ENCODE peak calls at places on chromosomes 1 and 21, in seven cellular contexts. E is thoracic aorta; I is GM10248; R is amniotic stem cell; N is CD8-positive, alpha-beta memory T cell; K is left ventricle myocardium superior; G is KBM-7. Y is an unnamed sample.

GRCh38 chr1:201562659-201563405 is 23.9 kb downstream of the NAV1 start:
- DNase-seq in R (peak), G (no peak), K (no peak), I (no peak), E (no peak), N (no peak), Y (peak)

GRCh38 chr1:209387969-209388329 is 195.6 kb upstream of the CAMK1G start:
- DNase-seq in G (no peak), R (no peak), I (no peak), E (no peak), K (no peak), N (no peak), Y (peak)

GRCh38 chr1:84247425-84248220 is 53.9 kb upstream of the SAMD13 start:
- DNase-seq in E (no peak), I (no peak), R (peak), N (no peak), G (no peak), K (no peak), Y (peak)

GRCh38 chr1:20551945-20552727 is at the start of gene FAM43B:
- DNase-seq in K (peak), I (no peak), N (no peak), R (no peak), G (no peak), E (no peak), Y (no peak)

GRCh38 chr1:219092206-219092605 is 81.5 kb upstream of the LYPLAL1 start:
- DNase-seq in K (no peak), N (no peak), E (no peak), G (no peak), R (no peak), I (no peak), Y (peak)

GRCh38 chr1:22239378-22239777 is 96.5 kb upstream of the WNT4 start:
- DNase-seq in K (no peak), I (no peak), R (no peak), N (no peak), E (no peak), G (no peak), Y (no peak)

GRCh38 chr1:89850844-89851410 is 30.1 kb downstream of the LRRC8D start:
- DNase-seq in G (no peak), I (no peak), K (no peak), E (no peak), N (no peak), R (no peak), Y (no peak)

GRCh38 chr21:36428789-36429671 is 43.8 kb downstream of the CHAF1B start:
- DNase-seq in G (peak), I (no peak), K (no peak), R (no peak), N (no peak), E (no peak), Y (no peak)

GRCh38 chr1:226889616-226890330 is 19.4 kb downstream of the PSEN2 start:
- DNase-seq in R (no peak), G (no peak), I (no peak), E (no peak), N (no peak), K (no peak), Y (no peak)

GRCh38 chr1:46174448-46175231 is at the start of gene TSPAN1:
- DNase-seq in E (no peak), K (peak), R (no peak), N (no peak), I (no peak), G (no peak), Y (peak)

GRCh38 chr1:211742272-211742671 is 66.9 kb upstream of the NEK2 start:
- DNase-seq in N (no peak), E (no peak), K (no peak), R (no peak), G (no peak), I (no peak), Y (no peak)

GRCh38 chr1:116763116-116763786 is 9.0 kb downstream of the CD2 start:
- DNase-seq in E (no peak), I (no peak), R (no peak), G (no peak), N (peak), K (no peak), Y (no peak)

GRCh38 chr21:15617968-15618367 is 111.8 kb upstream of the USP25 start:
- DNase-seq in E (no peak), I (no peak), N (no peak), G (no peak), R (no peak), K (no peak), Y (peak)

GRCh38 chr1:67001682-67002425 is 52.1 kb downstream of the SLC35D1 start:
- DNase-seq in R (no peak), E (no peak), I (no peak), G (peak), K (peak), N (no peak), Y (no peak)

GRCh38 chr1:192737311-192737710 is 71.5 kb upstream of the RGS2 start:
- DNase-seq in E (no peak), R (no peak), N (no peak), G (no peak), K (no peak), I (no peak), Y (no peak)

GRCh38 chr1:227316941-227317540 is 1.3 kb downstream of the CDC42BPA start:
- DNase-seq in N (no peak), R (no peak), I (no peak), K (no peak), E (no peak), G (peak), Y (peak)

GRCh38 chr1:56389813-56390539 is 189.4 kb downstream of the PLPP3 start:
- DNase-seq in G (no peak), E (no peak), R (no peak), N (no peak), K (no peak), I (no peak), Y (no peak)

GRCh38 chr1:11432526-11432925 is 46.4 kb upstream of the DISP3 start:
- DNase-seq in I (no peak), N (no peak), G (no peak), E (no peak), K (no peak), R (no peak), Y (no peak)

GRCh38 chr1:87044840-87045239 is 130.4 kb downstream of the HS2ST1 start:
- DNase-seq in K (no peak), R (no peak), E (no peak), N (peak), G (no peak), I (peak), Y (no peak)

GRCh38 chr1:72830606-72831390 is 548.5 kb upstream of the NEGR1 start:
- DNase-seq in R (no peak), N (no peak), I (no peak), E (no peak), G (no peak), K (no peak), Y (no peak)

GRCh38 chr1:59908084-59908483 is 18.5 kb downstream of the CYP2J2 start:
- DNase-seq in E (no peak), I (no peak), N (no peak), K (no peak), G (no peak), R (no peak), Y (no peak)

GRCh38 chr1:93680121-93681094 is 1.2 kb downstream of the BCAR3 start:
- DNase-seq in N (no peak), G (no peak), R (peak), E (peak), I (peak), K (peak), Y (peak)

GRCh38 chr1:64107587-64107986 is 95.8 kb upstream of the UBE2U start:
- DNase-seq in I (no peak), N (no peak), E (no peak), R (no peak), G (no peak), K (no peak), Y (no peak)

GRCh38 chr1:57015071-57015470 is 49.3 kb upstream of the C8B start:
- DNase-seq in E (no peak), G (no peak), N (no peak), K (no peak), R (no peak), I (no peak), Y (no peak)

Y was measured in HCEC 1CT.